ENCODE peak calls at places on chromosomes 16 and 17, in six cellular contexts. I is CD4-positive, alpha-beta T cell; Q is CD8-positive, alpha-beta T cell; F is GM12878; U is GM06990; J is fibroblast of pulmonary artery. R is an unnamed sample.

GRCh38 chr17:81902023-81902652 is at the start of gene NPB:
- DNase-seq in I (no peak), Q (no peak), F (no peak), U (no peak), J (no peak), R (no peak)

GRCh38 chr16:49472598-49472997 is 99.0 kb downstream of the C16orf78 start:
- DNase-seq in I (no peak), Q (no peak), F (no peak), U (no peak), J (no peak), R (no peak)

GRCh38 chr16:11050954-11051353 is 106.6 kb downstream of the CLEC16A start:
- DNase-seq in I (no peak), Q (no peak), F (no peak), U (no peak), J (no peak), R (no peak)

GRCh38 chr17:10844667-10845387 is 6.9 kb upstream of the PIRT start:
- DNase-seq in I (peak; percentile 61), Q (peak; percentile 69), F (peak; percentile 5), U (peak; percentile 50), J (peak; percentile 68), R (peak; percentile 86)

GRCh38 chr17:76492989-76493501 is 8.2 kb downstream of the RHBDF2 start:
- DNase-seq in I (no peak), Q (peak; percentile 39), F (peak; percentile 80), U (peak; percentile 73), J (peak; percentile 87), R (peak; percentile 69)

GRCh38 chr16:58515871-58516767 is 802 bp downstream of the SETD6 start:
- DNase-seq in I (no peak), Q (peak; percentile 47), F (no peak), U (peak; percentile 70), J (no peak), R (peak; percentile 67)

GRCh38 chr16:56269824-56270684 is 78.8 kb downstream of the GNAO1 start:
- DNase-seq in I (no peak), Q (no peak), F (no peak), U (no peak), J (peak; percentile 63), R (no peak)

GRCh38 chr17:64502809-64503208 is 3.3 kb downstream of the DDX5 start:
- DNase-seq in I (no peak), Q (no peak), F (no peak), U (no peak), J (no peak), R (no peak)

GRCh38 chr17:42541041-42541833 is 5.2 kb downstream of the NAGLU start:
- DNase-seq in I (no peak), Q (peak; percentile 41), F (no peak), U (no peak), J (no peak), R (no peak)

GRCh38 chr16:23089111-23089510 is 60.1 kb downstream of the USP31 start:
- DNase-seq in I (no peak), Q (no peak), F (no peak), U (no peak), J (no peak), R (no peak)

GRCh38 chr16:76222087-76222486 is 55.1 kb upstream of the CNTNAP4 start:
- DNase-seq in I (no peak), Q (no peak), F (no peak), U (no peak), J (no peak), R (no peak)

GRCh38 chr17:45895304-45895968 is 1.1 kb downstream of the MAPT start:
- DNase-seq in I (peak; percentile 28), Q (peak; percentile 26), F (no peak), U (peak; percentile 35), J (no peak), R (no peak)

GRCh38 chr17:10738516-10739258 is 8.9 kb upstream of the TMEM220 start:
- DNase-seq in I (no peak), Q (no peak), F (no peak), U (no peak), J (no peak), R (no peak)

GRCh38 chr17:6701719-6702118 is 11.4 kb downstream of the SLC13A5 start:
- DNase-seq in I (no peak), Q (peak; percentile 34), F (no peak), U (no peak), J (peak; percentile 17), R (peak; percentile 78)

GRCh38 chr17:42553161-42553818 is 567 bp downstream of the HSD17B1 start:
- DNase-seq in I (no peak), Q (no peak), F (no peak), U (no peak), J (peak; percentile 50), R (no peak)

GRCh38 chr17:4599505-4600281 is 15.4 kb downstream of the SMTNL2 start:
- DNase-seq in I (no peak), Q (no peak), F (no peak), U (no peak), J (peak; percentile 51), R (no peak)

GRCh38 chr16:19718624-19718965 is 524 bp downstream of the IQCK start:
- DNase-seq in I (no peak), Q (no peak), F (no peak), U (no peak), J (peak; percentile 17), R (no peak)

GRCh38 chr16:66223176-66223780 is 143.2 kb upstream of the CDH5 start:
- DNase-seq in I (no peak), Q (no peak), F (no peak), U (no peak), J (peak; percentile 75), R (no peak)

GRCh38 chr16:55499951-55500350 is 8.9 kb upstream of the LPCAT2 start:
- DNase-seq in I (no peak), Q (no peak), F (no peak), U (no peak), J (peak; percentile 98), R (peak; percentile 4)

GRCh38 chr16:21638573-21638975 is 13.8 kb downstream of the IGSF6 start:
- DNase-seq in I (no peak), Q (no peak), F (no peak), U (no peak), J (peak; percentile 44), R (no peak)

GRCh38 chr16:81752225-81752875 is 26.7 kb upstream of the PLCG2 start:
- DNase-seq in I (no peak), Q (no peak), F (peak; percentile 72), U (peak; percentile 84), J (no peak), R (peak; percentile 84)

GRCh38 chr16:78499399-78499798 is 399.9 kb downstream of the WWOX start:
- DNase-seq in I (no peak), Q (no peak), F (no peak), U (no peak), J (no peak), R (no peak)

GRCh38 chr17:81397314-81398169 is 2.3 kb downstream of the BAHCC1 start:
- DNase-seq in I (no peak), Q (no peak), F (no peak), U (no peak), J (peak; percentile 70), R (no peak)

GRCh38 chr16:12081048-12081404 is 104.5 kb downstream of the SNX29 start:
- DNase-seq in I (no peak), Q (peak; percentile 7), F (no peak), U (no peak), J (no peak), R (no peak)

GRCh38 chr16:67865318-67865717 is 7.5 kb upstream of the EDC4 start:
- DNase-seq in I (no peak), Q (no peak), F (no peak), U (no peak), J (peak; percentile 53), R (no peak)

GRCh38 chr16:89823087-89823823 is 5.0 kb upstream of the SPIRE2 start:
- DNase-seq in I (no peak), Q (no peak), F (no peak), U (no peak), J (no peak), R (no peak)

GRCh38 chr17:76123127-76123499 is 17.9 kb downstream of the FOXJ1 start:
- DNase-seq in I (no peak), Q (no peak), F (no peak), U (no peak), J (no peak), R (no peak)

GRCh38 chr16:79784007-79784406 is 183.5 kb upstream of the MAF start:
- DNase-seq in I (no peak), Q (no peak), F (no peak), U (no peak), J (no peak), R (no peak)

GRCh38 chr16:66970775-66971725 is 10.0 kb downstream of the CES3 start:
- DNase-seq in I (no peak), Q (no peak), F (no peak), U (no peak), J (peak; percentile 20), R (no peak)

GRCh38 chr17:80881321-80881720 is 110.3 kb upstream of the CHMP6 start:
- DNase-seq in I (no peak), Q (no peak), F (no peak), U (no peak), J (no peak), R (no peak)

GRCh38 chr16:13331918-13332317 is 430.5 kb downstream of the SHISA9 start:
- DNase-seq in I (no peak), Q (no peak), F (no peak), U (no peak), J (no peak), R (no peak)

GRCh38 chr16:85486256-85486915 is 126.7 kb upstream of the GSE1 start:
- DNase-seq in I (no peak), Q (no peak), F (no peak), U (no peak), J (no peak), R (no peak)
- TF ChIP-seq CTCF in I (no peak), Q (no peak), F (no peak), U (no peak), J (no peak), R (no peak)

GRCh38 chr16:88618182-88618955 is 20.0 kb upstream of the IL17C start:
- DNase-seq in I (no peak), Q (no peak), F (no peak), U (no peak), J (no peak), R (no peak)
- TF ChIP-seq CTCF in I (no peak), Q (no peak), F (no peak), U (no peak), J (no peak), R (no peak)

DNA sequence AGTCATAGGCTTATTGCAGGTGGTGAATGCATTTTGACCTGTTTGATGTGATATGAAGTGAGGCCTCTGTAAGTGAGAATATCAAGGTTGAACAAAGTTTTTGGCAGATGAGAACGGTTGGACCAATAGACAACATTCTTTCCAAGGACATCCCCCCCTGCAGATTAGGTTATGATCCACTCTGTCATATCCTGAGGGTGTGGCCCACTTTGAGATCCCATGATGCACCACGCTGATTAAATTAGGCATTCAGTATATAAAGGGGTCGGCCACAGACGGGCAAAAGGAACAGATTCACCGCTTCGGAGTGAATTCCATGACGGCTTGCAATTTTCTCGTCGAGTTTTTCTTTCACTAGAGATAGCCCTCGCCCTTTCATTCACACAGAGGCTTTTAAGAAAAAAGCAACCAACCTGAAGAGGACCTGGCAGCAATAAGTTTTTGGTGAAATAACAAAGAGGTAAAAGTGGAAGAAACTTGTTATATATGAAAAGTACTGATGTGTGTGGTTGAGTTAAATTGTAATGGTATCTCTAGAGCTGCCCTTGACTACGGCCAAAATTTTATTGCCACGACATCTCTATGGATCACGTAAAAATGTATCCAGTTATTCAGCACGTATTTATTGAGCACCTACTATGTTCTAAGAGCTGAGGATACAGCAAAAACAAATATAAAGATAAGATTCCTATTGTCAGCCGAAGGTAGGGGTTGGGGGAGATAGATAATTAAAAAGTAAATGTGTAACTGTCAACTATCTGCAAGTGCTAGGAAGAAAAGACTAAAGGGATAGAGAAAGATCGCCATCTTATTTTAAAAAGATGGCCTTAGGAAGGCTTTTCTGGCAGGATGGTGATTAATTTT is 1.7 kb upstream of the RBBP6 start:
- DNase-seq in I (no peak), Q (no peak), F (no peak), U (no peak), J (peak; percentile 31), R (no peak)
- TF ChIP-seq CTCF in I (no peak), Q (no peak), F (no peak), U (no peak), J (no peak), R (no peak)

GRCh38 chr16:27225536-27226360 is 22.4 kb downstream of the KDM8 start:
- DNase-seq in I (no peak), Q (no peak), F (no peak), U (no peak), J (no peak), R (no peak)
- TF ChIP-seq CTCF in I (no peak), Q (no peak), F (no peak), U (no peak), J (no peak), R (no peak)

R was measured in GM10248.